ENCODE peak calls at places on chromosome 5, in six cellular contexts. U, Q, H, E, K and G are unnamed samples.

GRCh38 chr5:111231053-111231586 is 6.9 kb downstream of the CAMK4 start:
- DNase-seq in U (no peak), Q (no peak), H (no peak), E (no peak), K (no peak), G (no peak)

GRCh38 chr5:97037819-97038218 is 101.9 kb downstream of the LNPEP start:
- DNase-seq in U (no peak), Q (no peak), H (no peak), E (no peak), K (no peak), G (no peak)

GRCh38 chr5:44809215-44809955 is 638 bp downstream of the MRPS30 start:
- DNase-seq in U (peak), Q (peak), H (peak), E (peak), K (peak), G (peak)

GRCh38 chr5:173888473-173889135 is 455 bp downstream of the CPEB4 start:
- DNase-seq in U (no peak), Q (peak), H (peak), E (peak), K (no peak), G (peak)

GRCh38 chr5:124513216-124513615 is 233.2 kb downstream of the ZNF608 start:
- DNase-seq in U (no peak), Q (no peak), H (no peak), E (no peak), K (no peak), G (no peak)

GRCh38 chr5:107937710-107938355 is 267.1 kb upstream of the EFNA5 start:
- DNase-seq in U (no peak), Q (no peak), H (no peak), E (no peak), K (no peak), G (no peak)

GRCh38 chr5:76192837-76193236 is 109.7 kb downstream of the SV2C start:
- DNase-seq in U (no peak), Q (no peak), H (no peak), E (no peak), K (no peak), G (no peak)

GRCh38 chr5:10489810-10490426 is 48.2 kb downstream of the ROPN1L start:
- DNase-seq in U (no peak), Q (peak), H (peak), E (no peak), K (no peak), G (peak)

GRCh38 chr5:15995206-15996052 is 184.2 kb downstream of the MARCHF11 start:
- DNase-seq in U (no peak), Q (no peak), H (peak), E (peak), K (no peak), G (peak)

GRCh38 chr5:37962389-37962788 is 122.5 kb upstream of the GDNF start:
- DNase-seq in U (no peak), Q (no peak), H (no peak), E (no peak), K (no peak), G (no peak)

GRCh38 chr5:178690208-178690607 is 40.3 kb downstream of the ZNF354A start:
- DNase-seq in U (no peak), Q (no peak), H (no peak), E (no peak), K (no peak), G (no peak)

GRCh38 chr5:170408189-170408588 is 19.0 kb upstream of the KCNMB1 start:
- DNase-seq in U (no peak), Q (no peak), H (no peak), E (no peak), K (no peak), G (no peak)

GRCh38 chr5:138603521-138603920 is 28.3 kb upstream of the HSPA9 start:
- DNase-seq in U (no peak), Q (peak), H (no peak), E (no peak), K (no peak), G (no peak)

GRCh38 chr5:109983135-109983534 is 293.4 kb downstream of the MAN2A1 start:
- DNase-seq in U (no peak), Q (no peak), H (no peak), E (no peak), K (no peak), G (no peak)